ENCODE peak calls at places on chromosomes 7 and 10, in five cellular contexts. R is effector memory CD4-positive, alpha-beta T cell; P is left ventricle myocardium inferior; F is body of pancreas; O is cardiac muscle cell. E is an unnamed sample.
A peak's percentile ranks its signal among the peaks of the same experiment; 100 is the strongest.

GRCh38 chr7:149817301-149817771 is 20.8 kb upstream of the ZNF862 start:
- DNase-seq in P (no peak), O (no peak), F (no peak), R (no peak), E (no peak)

GRCh38 chr7:17769918-17770317 is 170.4 kb downstream of the SNX13 start:
- DNase-seq in P (peak; percentile 28), R (no peak), F (peak; percentile 72), O (peak; percentile 81), E (no peak)

GRCh38 chr10:114550756-114551290 is 107.3 kb downstream of the ABLIM1 start:
- DNase-seq in O (peak; percentile 65), R (no peak), F (no peak), P (no peak), E (no peak)

GRCh38 chr7:4744391-4745264 is 30.8 kb upstream of the AP5Z1 start:
- DNase-seq in R (peak; percentile 69), F (peak; percentile 97), P (peak; percentile 100), O (peak; percentile 98), E (peak; percentile 87)

GRCh38 chr7:142833174-142834027 is 21.5 kb upstream of the EPHB6 start:
- DNase-seq in R (no peak), O (no peak), P (no peak), F (no peak), E (no peak)

GRCh38 chr10:27743736-27744477 is 1.7 kb downstream of the MKX start:
- DNase-seq in P (no peak), O (peak; percentile 43), R (no peak), F (no peak), E (no peak)

GRCh38 chr7:4712371-4713182 is 30.5 kb downstream of the FOXK1 start:
- DNase-seq in P (no peak), O (no peak), F (peak; percentile 27), R (no peak), E (no peak)

GRCh38 chr7:50595538-50596102 is 30.4 kb upstream of the DDC start:
- DNase-seq in P (no peak), O (peak; percentile 33), R (no peak), F (peak; percentile 49), E (no peak)

GRCh38 chr7:29563590-29564454 is at the start of gene PRR15:
- DNase-seq in R (no peak), O (peak; percentile 71), F (peak; percentile 89), P (no peak), E (no peak)

GRCh38 chr7:139095194-139095659 is 14.3 kb downstream of the ZC3HAV1 start:
- DNase-seq in P (no peak), O (no peak), F (peak; percentile 44), R (peak; percentile 83), E (peak; percentile 66)

GRCh38 chr7:946256-946996 is 8.1 kb downstream of the ADAP1 start:
- DNase-seq in P (no peak), R (no peak), O (no peak), F (no peak), E (no peak)

GRCh38 chr7:28093617-28094232 is 86.9 kb downstream of the JAZF1 start:
- DNase-seq in P (peak; percentile 49), R (no peak), O (peak; percentile 77), F (peak; percentile 55), E (no peak)

GRCh38 chr7:149220534-149220933 is 18.9 kb upstream of the ZNF212 start:
- DNase-seq in R (no peak), O (no peak), P (no peak), F (no peak), E (no peak)

GRCh38 chr7:8931906-8932646 is 498.7 kb downstream of the NXPH1 start:
- DNase-seq in O (no peak), R (no peak), F (no peak), P (no peak), E (no peak)

GRCh38 chr7:87628780-87629569 is 777 bp downstream of the RUNDC3B start:
- DNase-seq in F (peak; percentile 30), P (no peak), R (no peak), O (peak; percentile 51), E (no peak)

GRCh38 chr7:145030754-145031153 is 194.9 kb upstream of the TPK1 start:
- DNase-seq in R (no peak), P (no peak), O (no peak), F (no peak), E (no peak)

GRCh38 chr7:155804431-155804831 is 7.8 kb downstream of the SHH start:
- DNase-seq in R (no peak), F (no peak), O (no peak), P (no peak), E (no peak)

GRCh38 chr10:35448687-35449662 is 112.7 kb downstream of the CCNY start:
- DNase-seq in P (no peak), F (peak; percentile 58), R (no peak), O (no peak), E (no peak)

GRCh38 chr10:28411136-28411460 is 108.2 kb upstream of the MPP7 start:
- DNase-seq in P (no peak), R (no peak), O (no peak), F (no peak), E (no peak)

GRCh38 chr10:31381766-31382316 is 62.8 kb downstream of the ZEB1 start:
- DNase-seq in F (no peak), P (no peak), R (no peak), O (no peak), E (peak; percentile 27)

GRCh38 chr10:93591065-93591808 is 9.8 kb downstream of the RBP4 start:
- DNase-seq in O (no peak), F (no peak), R (no peak), P (no peak), E (no peak)

GRCh38 chr10:70866424-70866823 is 21.9 kb downstream of the PCBD1 start:
- DNase-seq in P (no peak), O (no peak), R (no peak), F (peak; percentile 69), E (no peak)

GRCh38 chr10:851891-852290 is 79.6 kb downstream of the LARP4B start:
- DNase-seq in R (no peak), O (no peak), F (no peak), P (no peak), E (peak; percentile 62)

GRCh38 chr7:47807126-47807525 is 141.1 kb downstream of the PKD1L1 start:
- DNase-seq in R (no peak), F (peak; percentile 11), O (no peak), P (no peak), E (no peak)

GRCh38 chr7:47809387-47809786 is 138.9 kb downstream of the PKD1L1 start:
- DNase-seq in P (no peak), O (no peak), F (peak; percentile 79), R (no peak), E (no peak)

GRCh38 chr7:47806701-47807103 is 141.6 kb downstream of the PKD1L1 start:
- DNase-seq in P (peak; percentile 60), O (no peak), R (no peak), F (peak; percentile 54), E (no peak)

GRCh38 chr7:47808321-47808720 is 139.9 kb downstream of the PKD1L1 start:
- DNase-seq in F (no peak), P (no peak), O (no peak), R (no peak), E (no peak)

GRCh38 chr7:47807756-47808155 is 140.5 kb downstream of the PKD1L1 start:
- DNase-seq in R (no peak), P (no peak), F (no peak), O (no peak), E (no peak)
- H3K4me3 ChIP-seq in R (no peak overlapping the region), P (peak overlapping the region; percentile 15), F (no peak overlapping the region), O (no peak overlapping the region), E (no peak overlapping the region)

GRCh38 chr7:128419262-128419661 is 9.5 kb upstream of the IMPDH1 start:
- DNase-seq in F (no peak), P (no peak), O (no peak), R (no peak), E (no peak)

GRCh38 chr7:128422856-128423255 is 13.1 kb upstream of the IMPDH1 start:
- DNase-seq in P (peak; percentile 67), O (no peak), R (no peak), F (no peak), E (no peak)

GRCh38 chr7:128420773-128421172 is 11.0 kb upstream of the IMPDH1 start:
- DNase-seq in O (no peak), P (no peak), R (no peak), F (no peak), E (no peak)

GRCh38 chr7:128422037-128422436 is 12.3 kb upstream of the IMPDH1 start:
- DNase-seq in R (no peak), O (no peak), P (no peak), F (no peak), E (no peak)

DNA sequence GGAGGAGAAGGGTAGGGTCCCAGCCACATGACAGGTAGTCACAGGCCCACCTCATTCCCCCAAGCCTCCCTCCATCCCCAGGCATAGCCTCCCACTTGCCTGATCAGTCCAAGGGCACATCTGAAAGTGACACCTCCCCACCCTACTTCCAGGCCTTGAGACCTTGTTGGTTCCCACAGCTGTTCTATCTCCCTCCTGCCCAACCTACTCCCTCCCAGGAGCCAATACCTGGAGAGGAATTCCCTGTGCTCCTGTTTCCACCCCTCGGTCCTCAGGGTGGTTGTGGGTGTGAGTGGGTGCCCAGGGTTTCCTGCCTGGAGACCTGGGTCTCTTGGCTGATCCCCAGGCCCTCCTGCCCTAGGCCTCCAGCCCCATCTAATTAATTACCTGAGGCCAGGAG is 11.6 kb upstream of the IMPDH1 start:
- DNase-seq in F (no peak), O (no peak), P (no peak), R (no peak), E (no peak)
- H3K36me3 ChIP-seq in F (no peaks in the 10 kb centered on the region), O (no peaks in the 10 kb centered on the region), P (no peaks in the 10 kb centered on the region), R (no peaks in the 10 kb centered on the region), E (no peaks in the 10 kb centered on the region)

GRCh38 chr7:19107142-19107391 is 10.4 kb downstream of the TWIST1 start:
- DNase-seq in R (no peak), P (no peak), F (no peak), O (no peak), E (no peak)
- H3K27me3 ChIP-seq in R (peaks cover 20% of the 10 kb centered on the region), P (peaks cover 100% of the 10 kb centered on the region), F (no peaks in the 10 kb centered on the region), O (peaks cover 46% of the 10 kb centered on the region), E (peaks cover 3% of the 10 kb centered on the region)

DNA sequence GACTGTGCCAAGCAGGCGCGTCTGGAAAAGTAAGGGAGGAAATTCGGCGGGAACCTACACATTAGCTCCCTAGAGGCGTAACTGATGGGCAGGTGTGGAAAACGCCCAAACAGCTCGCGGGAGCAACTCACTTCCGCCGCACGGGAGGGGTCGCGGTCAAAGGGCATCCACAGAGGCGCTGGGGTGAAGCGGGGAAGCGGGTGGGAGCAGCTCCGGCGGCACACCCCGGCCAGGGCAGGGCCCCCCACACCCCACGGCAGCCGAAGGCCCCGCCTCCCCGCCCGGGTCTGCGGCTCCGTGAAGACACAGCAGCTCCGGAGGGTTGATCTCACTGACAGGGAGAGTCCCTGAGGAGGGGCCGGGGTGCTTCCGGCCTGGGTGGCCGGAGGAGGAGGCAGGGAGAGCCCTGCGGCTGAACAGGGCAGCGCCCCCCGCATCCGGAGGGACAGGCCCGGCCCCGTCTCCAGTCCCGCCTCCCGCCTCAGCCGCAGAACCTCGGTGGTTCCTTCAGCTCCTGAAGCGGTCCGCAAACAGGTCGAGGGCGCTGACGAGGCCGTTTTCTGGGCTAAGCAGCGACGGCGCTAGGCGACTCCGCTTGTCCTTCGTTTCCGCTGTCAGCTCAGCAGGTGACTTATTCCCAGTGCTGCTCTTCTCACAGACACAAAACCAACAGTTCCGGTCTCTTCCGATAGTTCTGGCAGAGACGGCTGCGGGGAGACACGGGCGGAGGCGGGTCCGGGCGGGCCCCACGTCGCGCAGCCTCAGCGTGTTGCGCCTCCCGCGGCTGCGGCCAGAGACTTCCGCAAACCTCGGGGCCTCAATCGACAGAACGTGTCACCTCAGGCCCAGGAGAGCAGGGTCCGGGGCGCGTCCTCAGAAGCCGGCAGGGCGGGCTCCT is 276.1 kb downstream of the DNAJB6 start:
- DNase-seq in R (peak; percentile 58), P (peak; percentile 40), O (no peak), F (peak; percentile 16), E (no peak)
- H3K4me3 ChIP-seq in R (peak overlapping the region; percentile 64), P (peak overlapping the region; percentile 69), O (no peak overlapping the region), F (no peak overlapping the region), E (no peak overlapping the region)